ENCODE peak calls at places on chromosomes 4 and X, in ten cellular contexts. One of them, this sample, is unnamed.

GRCh38 chrX:9860826-9861225 is 74.6 kb downstream of the SHROOM2 start:
- DNase-seq in ovary: no peak
- DNase-seq in cardiac fibroblast: no peak
- DNase-seq in heart right ventricle: no peak
- DNase-seq in tibial artery: no peak
- DNase-seq in astrocyte: no peak
- DNase-seq in transverse colon: no peak
- DNase-seq in dorsolateral prefrontal cortex: no peak
- DNase-seq in foreskin fibroblast: no peak
- DNase-seq in GM12864: no peak
- DNase-seq in this sample: no peak

GRCh38 chr4:94488667-94489066 is 36.9 kb downstream of the PDLIM5 start:
- DNase-seq in ovary: no peak
- DNase-seq in cardiac fibroblast: no peak
- DNase-seq in heart right ventricle: no peak
- DNase-seq in tibial artery: no peak
- DNase-seq in astrocyte: peak
- DNase-seq in transverse colon: no peak
- DNase-seq in dorsolateral prefrontal cortex: no peak
- DNase-seq in foreskin fibroblast: peak
- DNase-seq in GM12864: no peak
- DNase-seq in this sample: no peak

GRCh38 chr4:16083217-16084191 is at the start of gene PROM1:
- DNase-seq in ovary: no peak
- DNase-seq in cardiac fibroblast: no peak
- DNase-seq in heart right ventricle: peak
- DNase-seq in tibial artery: no peak
- DNase-seq in astrocyte: no peak
- DNase-seq in transverse colon: peak
- DNase-seq in dorsolateral prefrontal cortex: no peak
- DNase-seq in foreskin fibroblast: no peak
- DNase-seq in GM12864: no peak
- DNase-seq in this sample: no peak

GRCh38 chr4:183504930-183505555 is at the start of gene ING2:
- DNase-seq in ovary: peak
- DNase-seq in cardiac fibroblast: no peak
- DNase-seq in heart right ventricle: no peak
- DNase-seq in tibial artery: no peak
- DNase-seq in astrocyte: peak
- DNase-seq in transverse colon: no peak
- DNase-seq in dorsolateral prefrontal cortex: no peak
- DNase-seq in foreskin fibroblast: peak
- DNase-seq in GM12864: peak
- DNase-seq in this sample: no peak

GRCh38 chr4:31230579-31230978 is 510.4 kb downstream of the PCDH7 start:
- DNase-seq in ovary: no peak
- DNase-seq in cardiac fibroblast: no peak
- DNase-seq in heart right ventricle: no peak
- DNase-seq in tibial artery: no peak
- DNase-seq in astrocyte: no peak
- DNase-seq in transverse colon: no peak
- DNase-seq in dorsolateral prefrontal cortex: no peak
- DNase-seq in foreskin fibroblast: no peak
- DNase-seq in GM12864: no peak
- DNase-seq in this sample: no peak

GRCh38 chr4:140705625-140706275 is 50.4 kb downstream of the TBC1D9 start:
- DNase-seq in ovary: no peak
- DNase-seq in cardiac fibroblast: no peak
- DNase-seq in heart right ventricle: no peak
- DNase-seq in tibial artery: no peak
- DNase-seq in astrocyte: peak
- DNase-seq in transverse colon: no peak
- DNase-seq in dorsolateral prefrontal cortex: no peak
- DNase-seq in foreskin fibroblast: no peak
- DNase-seq in GM12864: no peak
- DNase-seq in this sample: no peak

GRCh38 chr4:6992728-6993655 is 50.2 kb upstream of the TADA2B start:
- DNase-seq in ovary: no peak
- DNase-seq in cardiac fibroblast: peak
- DNase-seq in heart right ventricle: no peak
- DNase-seq in tibial artery: no peak
- DNase-seq in astrocyte: peak
- DNase-seq in transverse colon: no peak
- DNase-seq in dorsolateral prefrontal cortex: no peak
- DNase-seq in foreskin fibroblast: no peak
- DNase-seq in GM12864: no peak
- DNase-seq in this sample: no peak

GRCh38 chr4:87093443-87094123 is 126.8 kb downstream of the KLHL8 start:
- DNase-seq in ovary: peak
- DNase-seq in cardiac fibroblast: peak
- DNase-seq in heart right ventricle: peak
- DNase-seq in tibial artery: no peak
- DNase-seq in astrocyte: peak
- DNase-seq in transverse colon: no peak
- DNase-seq in dorsolateral prefrontal cortex: no peak
- DNase-seq in foreskin fibroblast: no peak
- DNase-seq in GM12864: no peak
- DNase-seq in this sample: peak

GRCh38 chr4:74418063-74418670 is 26.8 kb upstream of the AREG start:
- DNase-seq in ovary: no peak
- DNase-seq in cardiac fibroblast: peak
- DNase-seq in heart right ventricle: peak
- DNase-seq in tibial artery: no peak
- DNase-seq in astrocyte: peak
- DNase-seq in transverse colon: no peak
- DNase-seq in dorsolateral prefrontal cortex: no peak
- DNase-seq in foreskin fibroblast: peak
- DNase-seq in GM12864: no peak
- DNase-seq in this sample: peak

GRCh38 chr4:1045193-1045594 is 33.8 kb downstream of the FGFRL1 start:
- DNase-seq in ovary: peak
- DNase-seq in cardiac fibroblast: no peak
- DNase-seq in heart right ventricle: no peak
- DNase-seq in tibial artery: peak
- DNase-seq in astrocyte: no peak
- DNase-seq in transverse colon: no peak
- DNase-seq in dorsolateral prefrontal cortex: no peak
- DNase-seq in foreskin fibroblast: no peak
- DNase-seq in GM12864: no peak
- DNase-seq in this sample: no peak

GRCh38 chr4:13706130-13706529 is 78.6 kb upstream of the BOD1L1 start:
- DNase-seq in ovary: no peak
- DNase-seq in cardiac fibroblast: no peak
- DNase-seq in heart right ventricle: peak
- DNase-seq in tibial artery: no peak
- DNase-seq in astrocyte: no peak
- DNase-seq in transverse colon: no peak
- DNase-seq in dorsolateral prefrontal cortex: no peak
- DNase-seq in foreskin fibroblast: no peak
- DNase-seq in GM12864: no peak
- DNase-seq in this sample: no peak

DNA sequence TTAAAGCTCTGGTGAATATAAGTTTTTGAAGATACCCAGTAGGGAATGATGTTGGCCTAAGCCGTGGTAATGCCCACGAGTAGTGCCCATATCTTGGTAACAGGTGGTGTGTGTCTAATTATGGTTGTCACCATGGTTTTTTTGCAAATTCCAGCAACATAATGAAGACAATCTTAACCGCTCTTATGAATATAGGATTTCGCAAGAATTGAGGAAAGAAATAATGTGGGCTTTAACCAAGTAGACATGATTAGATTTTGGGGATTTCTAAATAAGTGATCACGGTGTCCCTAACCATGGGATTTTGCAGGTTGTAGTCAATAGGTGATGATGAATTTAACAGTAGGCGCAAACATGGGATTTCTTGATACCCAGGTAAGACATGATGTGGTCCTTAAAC is 2.5 kb downstream of the ATXN3L start:
- DNase-seq in ovary: no peak
- DNase-seq in cardiac fibroblast: no peak
- DNase-seq in heart right ventricle: no peak
- DNase-seq in tibial artery: no peak
- DNase-seq in astrocyte: no peak
- DNase-seq in transverse colon: no peak
- DNase-seq in dorsolateral prefrontal cortex: no peak
- DNase-seq in foreskin fibroblast: no peak
- DNase-seq in GM12864: no peak
- DNase-seq in this sample: no peak
- H3K4me3 ChIP-seq in ovary: no peak
- H3K4me3 ChIP-seq in cardiac fibroblast: no peak
- H3K4me3 ChIP-seq in heart right ventricle: no peak
- H3K4me3 ChIP-seq in tibial artery: no peak
- H3K4me3 ChIP-seq in astrocyte: no peak
- H3K4me3 ChIP-seq in transverse colon: no peak
- H3K4me3 ChIP-seq in dorsolateral prefrontal cortex: no peak
- H3K4me3 ChIP-seq in foreskin fibroblast: no peak
- H3K4me3 ChIP-seq in GM12864: no peak
- H3K4me3 ChIP-seq in this sample: no peak

GRCh38 chrX:19003756-19004155 is 19.8 kb upstream of the PHKA2 start:
- DNase-seq in ovary: no peak
- DNase-seq in cardiac fibroblast: no peak
- DNase-seq in heart right ventricle: no peak
- DNase-seq in tibial artery: no peak
- DNase-seq in astrocyte: no peak
- DNase-seq in transverse colon: no peak
- DNase-seq in dorsolateral prefrontal cortex: no peak
- DNase-seq in foreskin fibroblast: no peak
- DNase-seq in GM12864: no peak
- DNase-seq in this sample: no peak

GRCh38 chrX:19007868-19008267 is 24.0 kb upstream of the PHKA2 start:
- DNase-seq in ovary: no peak
- DNase-seq in cardiac fibroblast: no peak
- DNase-seq in heart right ventricle: no peak
- DNase-seq in tibial artery: no peak
- DNase-seq in astrocyte: no peak
- DNase-seq in transverse colon: no peak
- DNase-seq in dorsolateral prefrontal cortex: no peak
- DNase-seq in foreskin fibroblast: no peak
- DNase-seq in GM12864: no peak
- DNase-seq in this sample: no peak

GRCh38 chrX:19007011-19007410 is 23.1 kb upstream of the PHKA2 start:
- DNase-seq in ovary: no peak
- DNase-seq in cardiac fibroblast: no peak
- DNase-seq in heart right ventricle: no peak
- DNase-seq in tibial artery: no peak
- DNase-seq in astrocyte: no peak
- DNase-seq in transverse colon: no peak
- DNase-seq in dorsolateral prefrontal cortex: no peak
- DNase-seq in foreskin fibroblast: no peak
- DNase-seq in GM12864: no peak
- DNase-seq in this sample: no peak

DNA sequence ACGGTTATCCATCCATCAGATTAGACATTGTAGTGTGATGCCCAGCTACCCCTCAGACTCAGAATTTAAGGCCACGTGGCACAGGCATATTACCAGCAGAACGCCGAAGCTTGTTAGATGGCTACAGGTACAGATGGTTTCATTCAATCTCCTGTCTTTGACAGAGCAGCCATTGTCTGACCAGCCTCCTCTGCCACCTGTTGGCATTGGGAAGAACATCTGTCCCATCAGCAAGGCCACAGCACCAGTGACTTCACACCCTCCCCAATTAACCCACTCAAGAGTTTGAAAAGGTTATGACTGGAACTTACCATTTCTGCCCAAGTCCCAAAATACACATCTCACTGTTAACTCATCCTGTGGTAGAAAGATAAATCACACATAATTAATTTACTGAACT is 22.0 kb upstream of the PHKA2 start:
- DNase-seq in ovary: no peak
- DNase-seq in cardiac fibroblast: no peak
- DNase-seq in heart right ventricle: no peak
- DNase-seq in tibial artery: no peak
- DNase-seq in astrocyte: no peak
- DNase-seq in transverse colon: no peak
- DNase-seq in dorsolateral prefrontal cortex: no peak
- DNase-seq in foreskin fibroblast: no peak
- DNase-seq in GM12864: no peak
- DNase-seq in this sample: no peak
- TF ChIP-seq CTCF in ovary: no peak
- TF ChIP-seq CTCF in cardiac fibroblast: no peak
- TF ChIP-seq CTCF in heart right ventricle: no peak
- TF ChIP-seq CTCF in tibial artery: no peak
- TF ChIP-seq CTCF in astrocyte: no peak
- TF ChIP-seq CTCF in transverse colon: no peak
- TF ChIP-seq CTCF in dorsolateral prefrontal cortex: no peak
- TF ChIP-seq CTCF in foreskin fibroblast: no peak
- TF ChIP-seq CTCF in GM12864: peak
- TF ChIP-seq CTCF in this sample: no peak

GRCh38 chr4:169659736-169660670 is 39.6 kb downstream of the CLCN3 start:
- DNase-seq in ovary: peak
- DNase-seq in cardiac fibroblast: peak
- DNase-seq in heart right ventricle: peak
- DNase-seq in tibial artery: peak
- DNase-seq in astrocyte: peak
- DNase-seq in transverse colon: peak
- DNase-seq in dorsolateral prefrontal cortex: peak
- DNase-seq in foreskin fibroblast: peak
- DNase-seq in GM12864: peak
- DNase-seq in this sample: peak
- H3K4me3 ChIP-seq in ovary: peak
- H3K4me3 ChIP-seq in cardiac fibroblast: peak
- H3K4me3 ChIP-seq in heart right ventricle: peak
- H3K4me3 ChIP-seq in tibial artery: peak
- H3K4me3 ChIP-seq in astrocyte: peak
- H3K4me3 ChIP-seq in transverse colon: peak
- H3K4me3 ChIP-seq in dorsolateral prefrontal cortex: peak
- H3K4me3 ChIP-seq in foreskin fibroblast: peak
- H3K4me3 ChIP-seq in GM12864: peak
- H3K4me3 ChIP-seq in this sample: peak

GRCh38 chrX:47232197-47232802 is 509 bp upstream of the USP11 start:
- DNase-seq in ovary: no peak
- DNase-seq in cardiac fibroblast: no peak
- DNase-seq in heart right ventricle: no peak
- DNase-seq in tibial artery: no peak
- DNase-seq in astrocyte: no peak
- DNase-seq in transverse colon: no peak
- DNase-seq in dorsolateral prefrontal cortex: no peak
- DNase-seq in foreskin fibroblast: no peak
- DNase-seq in GM12864: no peak
- DNase-seq in this sample: no peak

GRCh38 chrX:47230136-47230868 is 2.5 kb upstream of the USP11 start:
- DNase-seq in ovary: no peak
- DNase-seq in cardiac fibroblast: no peak
- DNase-seq in heart right ventricle: no peak
- DNase-seq in tibial artery: no peak
- DNase-seq in astrocyte: no peak
- DNase-seq in transverse colon: no peak
- DNase-seq in dorsolateral prefrontal cortex: no peak
- DNase-seq in foreskin fibroblast: no peak
- DNase-seq in GM12864: no peak
- DNase-seq in this sample: no peak

GRCh38 chrX:47229427-47229826 is 3.4 kb upstream of the USP11 start:
- DNase-seq in ovary: no peak
- DNase-seq in cardiac fibroblast: no peak
- DNase-seq in heart right ventricle: no peak
- DNase-seq in tibial artery: no peak
- DNase-seq in astrocyte: no peak
- DNase-seq in transverse colon: no peak
- DNase-seq in dorsolateral prefrontal cortex: peak
- DNase-seq in foreskin fibroblast: no peak
- DNase-seq in GM12864: no peak
- DNase-seq in this sample: no peak

GRCh38 chrX:47232803-47233332 is at the start of gene USP11:
- DNase-seq in ovary: peak
- DNase-seq in cardiac fibroblast: peak
- DNase-seq in heart right ventricle: peak
- DNase-seq in tibial artery: peak
- DNase-seq in astrocyte: peak
- DNase-seq in transverse colon: peak
- DNase-seq in dorsolateral prefrontal cortex: peak
- DNase-seq in foreskin fibroblast: peak
- DNase-seq in GM12864: peak
- DNase-seq in this sample: peak

GRCh38 chrX:47231167-47231566 is 1.6 kb upstream of the USP11 start:
- DNase-seq in ovary: no peak
- DNase-seq in cardiac fibroblast: no peak
- DNase-seq in heart right ventricle: no peak
- DNase-seq in tibial artery: no peak
- DNase-seq in astrocyte: no peak
- DNase-seq in transverse colon: no peak
- DNase-seq in dorsolateral prefrontal cortex: no peak
- DNase-seq in foreskin fibroblast: no peak
- DNase-seq in GM12864: no peak
- DNase-seq in this sample: no peak
- TF ChIP-seq CTCF in ovary: no peak
- TF ChIP-seq CTCF in cardiac fibroblast: no peak
- TF ChIP-seq CTCF in heart right ventricle: no peak
- TF ChIP-seq CTCF in tibial artery: no peak
- TF ChIP-seq CTCF in astrocyte: no peak
- TF ChIP-seq CTCF in transverse colon: no peak
- TF ChIP-seq CTCF in dorsolateral prefrontal cortex: no peak
- TF ChIP-seq CTCF in foreskin fibroblast: no peak
- TF ChIP-seq CTCF in GM12864: no peak
- TF ChIP-seq CTCF in this sample: no peak